ENCODE peak calls at places on chromosomes 1 and 21, in six cellular contexts. G is Panc1, Q is mucosa of descending colon, Z is psoas muscle, N is OCI-LY7, I is PC-3. B is an unnamed sample. For H3K4me1, the result is how much of the 10 kb centered on the place peaks cover.

GRCh38 chr1:243596441-243597183 is 253.4 kb downstream of the AKT3 start:
- DNase-seq in G (no peak), Q (no peak), Z (no peak), N (no peak), I (peak), B (no peak)

GRCh38 chr1:102588536-102588935 is 519.8 kb downstream of the COL11A1 start:
- DNase-seq in G (no peak), Q (no peak), Z (no peak), N (no peak), I (no peak), B (no peak)

GRCh38 chr1:102190429-102190828 is 193.7 kb upstream of the OLFM3 start:
- DNase-seq in G (no peak), Q (no peak), Z (no peak), N (no peak), I (no peak), B (no peak)

GRCh38 chr1:228400692-228401454 is 5.8 kb downstream of the TRIM11 start:
- DNase-seq in G (no peak), Q (no peak), Z (no peak), N (no peak), I (no peak), B (no peak)

GRCh38 chr1:66381626-66382275 is 152.2 kb upstream of the SGIP1 start:
- DNase-seq in G (no peak), Q (no peak), Z (no peak), N (no peak), I (no peak), B (no peak)

GRCh38 chr1:209723761-209724693 is 19.4 kb downstream of the HSD11B1 start:
- DNase-seq in G (no peak), Q (no peak), Z (no peak), N (no peak), I (no peak), B (no peak)

GRCh38 chr1:10741696-10742095 is 54.8 kb downstream of the CASZ1 start:
- DNase-seq in G (no peak), Q (no peak), Z (no peak), N (no peak), I (no peak), B (no peak)

GRCh38 chr1:77961392-77961791 is 17.5 kb downstream of the FUBP1 start:
- DNase-seq in G (no peak), Q (no peak), Z (no peak), N (no peak), I (no peak), B (no peak)

GRCh38 chr1:38589036-38589435 is 270.5 kb downstream of the RRAGC start:
- DNase-seq in G (no peak), Q (no peak), Z (no peak), N (no peak), I (no peak), B (no peak)

GRCh38 chr21:43758811-43759210 is 17.3 kb downstream of the CSTB start:
- DNase-seq in G (no peak), Q (no peak), Z (no peak), N (no peak), I (no peak), B (no peak)

GRCh38 chr1:108615544-108615943 is 45.3 kb downstream of the HENMT1 start:
- DNase-seq in G (no peak), Q (no peak), Z (no peak), N (no peak), I (no peak), B (no peak)

GRCh38 chr1:52937433-52938065 is 10.5 kb downstream of the SCP2 start:
- DNase-seq in G (no peak), Q (no peak), Z (no peak), N (no peak), I (no peak), B (no peak)

GRCh38 chr1:248821101-248821500 is 4.6 kb downstream of the SH3BP5L start:
- DNase-seq in G (no peak), Q (no peak), Z (no peak), N (no peak), I (peak), B (no peak)

GRCh38 chr1:21340230-21340564 is 49.9 kb upstream of the ECE1 start:
- DNase-seq in G (no peak), Q (peak), Z (peak), N (no peak), I (peak), B (peak)

GRCh38 chr1:31761883-31762282 is 2.3 kb downstream of the ADGRB2 start:
- DNase-seq in G (no peak), Q (no peak), Z (no peak), N (no peak), I (peak), B (no peak)

GRCh38 chr1:53148123-53148522 is 5.7 kb upstream of the SLC1A7 start:
- DNase-seq in G (no peak), Q (no peak), Z (no peak), N (no peak), I (peak), B (no peak)

GRCh38 chr1:98388431-98388830 is 273.1 kb upstream of the SNX7 start:
- DNase-seq in G (no peak), Q (no peak), Z (no peak), N (no peak), I (peak), B (no peak)

GRCh38 chr1:86788300-86789206 is 84.2 kb downstream of the SH3GLB1 start:
- DNase-seq in G (peak), Q (no peak), Z (peak), N (no peak), I (peak), B (no peak)

GRCh38 chr21:32437729-32438128 is 25.2 kb downstream of the EVA1C start:
- DNase-seq in G (no peak), Q (no peak), Z (no peak), N (no peak), I (no peak), B (no peak)

GRCh38 chr1:224565186-224565585 is 50.9 kb upstream of the CNIH3 start:
- DNase-seq in G (peak), Q (no peak), Z (peak), N (no peak), I (peak), B (peak)

GRCh38 chr1:213989740-213990472 is 2.1 kb downstream of the PROX1 start:
- DNase-seq in G (no peak), Q (peak), Z (no peak), N (no peak), I (no peak), B (no peak)

GRCh38 chr1:116910379-116911165 is 856 bp downstream of the PTGFRN start:
- DNase-seq in G (no peak), Q (peak), Z (peak), N (no peak), I (peak), B (no peak)

GRCh38 chr1:160629286-160630210 is 17.3 kb downstream of the SLAMF1 start:
- DNase-seq in G (no peak), Q (no peak), Z (peak), N (no peak), I (no peak), B (no peak)

GRCh38 chr1:235067396-235068154 is 61.1 kb downstream of the TOMM20 start:
- DNase-seq in G (peak), Q (peak), Z (peak), N (no peak), I (peak), B (peak)

GRCh38 chr1:29744684-29745490 is 508.6 kb downstream of the PTPRU start:
- DNase-seq in G (no peak), Q (no peak), Z (no peak), N (no peak), I (no peak), B (no peak)

GRCh38 chr21:31845151-31845550 is 27.7 kb upstream of the HUNK start:
- DNase-seq in G (no peak), Q (no peak), Z (no peak), N (no peak), I (no peak), B (no peak)

GRCh38 chr1:234986750-234987414 is 141.8 kb downstream of the TOMM20 start:
- DNase-seq in G (no peak), Q (no peak), Z (no peak), N (no peak), I (no peak), B (no peak)

GRCh38 chr21:36700295-36700960 is 1.5 kb downstream of the SIM2 start:
- DNase-seq in G (no peak), Q (no peak), Z (no peak), N (no peak), I (no peak), B (no peak)

GRCh38 chr1:230288641-230289349 is 137.3 kb downstream of the PGBD5 start:
- DNase-seq in G (no peak), Q (no peak), Z (no peak), N (no peak), I (no peak), B (no peak)

DNA sequence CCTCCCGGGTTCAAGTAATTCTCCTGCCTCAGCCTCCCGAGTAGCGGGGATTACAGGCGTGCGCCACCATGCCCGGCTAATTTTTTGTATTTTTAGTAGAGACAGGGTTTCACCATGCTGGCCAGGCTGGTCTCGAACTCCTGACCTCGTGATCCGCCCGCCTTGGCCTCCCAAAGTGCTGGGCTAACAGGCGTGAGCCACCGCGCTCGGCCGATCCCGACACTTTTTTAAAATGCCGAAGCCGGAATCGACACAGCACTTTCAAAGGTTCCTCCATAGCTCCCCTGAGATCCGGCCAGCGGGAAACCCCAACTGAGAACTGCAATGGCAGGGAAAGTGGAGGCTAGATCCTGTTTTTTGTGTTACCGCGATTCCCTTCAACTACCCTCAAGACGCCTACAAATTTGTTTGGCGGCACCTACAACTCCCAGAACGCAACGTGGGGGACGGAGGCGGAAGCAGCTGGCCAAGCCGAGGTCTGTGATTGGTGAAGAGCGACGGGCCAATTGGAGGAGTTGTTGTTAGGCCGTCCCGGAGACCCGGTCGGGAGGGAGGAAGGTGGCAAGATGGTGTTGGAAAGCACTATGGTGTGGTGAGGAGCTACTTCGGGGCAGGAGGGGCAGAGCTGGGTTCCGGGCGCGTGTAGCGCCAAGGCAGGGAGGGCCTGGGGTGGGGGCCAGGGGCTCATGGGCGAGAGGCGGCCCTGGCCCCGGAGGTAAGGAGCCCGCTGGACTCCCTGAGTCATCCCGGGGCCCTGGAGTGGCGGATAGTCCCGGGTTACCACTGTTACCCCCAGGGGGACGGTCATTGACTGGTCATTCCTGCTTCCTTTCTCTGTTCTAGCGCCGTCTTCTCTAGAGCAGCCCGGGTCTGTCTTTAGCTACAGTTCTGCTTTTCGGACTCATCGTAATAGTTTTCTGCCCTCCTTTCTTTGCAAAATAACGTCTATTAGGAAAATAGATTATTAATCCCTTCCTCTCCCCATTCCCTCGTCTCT is at the start of gene PSMD4:
- DNase-seq in G (peak), Q (peak), Z (peak), N (peak), I (peak), B (peak)
- H3K4me3 ChIP-seq in G (peak), Q (peak), Z (peak), N (peak), I (peak), B (peak)

DNA sequence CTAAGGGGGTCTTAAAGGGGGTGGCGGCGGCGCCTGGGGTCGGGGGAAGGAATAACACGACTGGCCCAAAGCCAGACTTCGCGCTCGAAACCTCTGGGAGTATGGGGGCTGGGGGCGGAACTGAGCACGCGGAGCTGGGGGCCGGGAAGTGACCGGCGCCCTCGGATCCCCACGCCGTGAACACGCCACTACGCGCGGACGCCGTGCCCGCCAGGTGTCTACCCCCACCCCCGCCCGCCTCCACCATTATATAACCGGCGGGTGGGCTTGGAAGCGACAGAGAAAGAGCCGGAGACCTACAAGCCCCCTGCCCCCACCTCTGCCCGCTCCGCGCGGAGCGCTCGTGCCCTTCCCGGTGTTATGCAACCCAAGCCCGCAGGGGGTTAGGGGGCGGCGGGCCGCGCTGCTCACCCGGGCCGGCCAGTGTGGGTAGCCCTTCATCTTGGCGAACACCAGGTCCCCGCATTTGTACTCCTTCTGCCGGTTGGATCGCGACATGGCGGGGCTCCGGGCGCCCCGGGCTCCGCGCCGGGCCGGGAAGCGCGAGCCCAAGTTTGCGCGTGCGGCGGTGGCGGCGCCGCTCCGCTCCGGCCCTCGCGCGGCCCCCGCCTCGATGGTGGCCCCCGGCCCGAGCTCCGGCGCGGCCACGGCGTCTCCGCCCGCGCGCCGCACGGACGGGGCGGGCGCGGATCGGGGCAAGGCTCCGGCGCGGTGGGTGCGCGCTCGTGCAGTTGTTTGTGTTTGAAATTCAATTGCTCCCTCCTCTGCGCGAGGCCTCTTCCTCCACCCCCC is at the start of gene HDGF:
- DNase-seq in G (no peak), Q (peak), Z (peak), N (peak), I (no peak), B (no peak)
- H3K4me1 ChIP-seq in G (under half), Q (under half), Z (half or more), N (under half), I (under half), B (under half)

GRCh38 chr1:232611834-232612233 is 18.1 kb downstream of the SIPA1L2 start:
- DNase-seq in G (no peak), Q (no peak), Z (no peak), N (no peak), I (no peak), B (no peak)
- TF ChIP-seq CTCF in G (peak), Q (no peak), Z (no peak), N (peak), I (peak), B (no peak)

DNA sequence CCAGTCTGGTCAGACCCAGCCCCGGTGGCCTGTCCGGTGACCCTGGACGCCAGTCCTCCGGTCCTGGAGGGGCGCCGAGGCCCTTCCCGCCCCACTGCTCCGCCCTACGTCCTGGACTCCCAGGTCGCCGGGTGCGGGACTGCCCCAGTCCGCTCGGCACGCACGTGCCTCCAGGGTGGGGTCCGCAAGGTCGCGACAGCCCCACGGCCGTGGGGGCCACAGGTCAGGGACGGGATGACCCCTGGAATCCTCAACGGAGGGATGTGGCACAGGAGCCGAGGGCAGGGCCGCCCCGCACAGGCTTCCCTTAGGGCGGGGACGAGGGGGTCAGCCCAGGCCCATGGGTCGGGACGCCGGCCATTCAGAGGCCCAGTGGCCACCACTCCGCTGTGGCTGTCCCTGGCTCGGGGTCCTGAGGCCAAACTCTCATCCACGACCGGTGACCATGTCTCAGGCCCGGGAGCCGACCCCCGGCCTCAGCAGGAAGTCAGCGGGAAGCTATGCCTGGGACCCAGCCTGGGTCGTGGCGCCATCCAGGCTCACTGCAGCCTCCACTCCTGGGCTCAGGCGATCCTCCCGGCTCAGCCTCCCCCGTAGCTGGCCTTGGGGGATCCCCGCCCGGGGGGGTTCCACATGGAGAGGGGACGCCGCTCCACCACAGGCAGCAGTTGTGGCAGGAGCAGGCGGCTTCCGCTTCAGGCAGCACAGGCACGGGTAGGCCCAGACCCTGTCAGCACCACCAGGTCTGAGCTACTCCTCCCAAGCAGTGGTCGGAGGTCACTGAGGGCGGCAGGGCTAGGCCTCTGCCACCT is 599 bp upstream of the TMEM240 start:
- DNase-seq in G (no peak), Q (no peak), Z (no peak), N (no peak), I (no peak), B (peak)
- H3K4me3 ChIP-seq in G (no peak), Q (no peak), Z (peak), N (no peak), I (no peak), B (no peak)

B was measured in RWPE2.